ENCODE peak calls at places on chromosome 3, in four cellular contexts. J is mesendoderm, U is fibroblast of lung, I is H9. R is an unnamed sample.
A peak's percentile ranks its signal among the peaks of the same experiment; 100 is the strongest.

GRCh38 chr3:100042144-100042543 is 72.2 kb downstream of the FILIP1L start:
- DNase-seq in J (no peak), U (peak; percentile 97), I (no peak), R (no peak)

GRCh38 chr3:14121859-14122258 is 2.8 kb downstream of the CHCHD4 start:
- DNase-seq in J (peak; percentile 56), U (no peak), I (peak; percentile 77), R (no peak)

GRCh38 chr3:99021466-99021865 is 120.0 kb upstream of the DCBLD2 start:
- DNase-seq in J (no peak), U (no peak), I (no peak), R (no peak)

GRCh38 chr3:187902938-187903337 is 157.7 kb upstream of the BCL6 start:
- DNase-seq in J (no peak), U (peak; percentile 41), I (no peak), R (no peak)

GRCh38 chr3:128491071-128491899 is 1.7 kb downstream of the GATA2 start:
- DNase-seq in J (no peak), U (peak; percentile 48), I (peak; percentile 47), R (peak; percentile 15)

GRCh38 chr3:21839592-21839991 is 88.6 kb upstream of the ZNF385D start:
- DNase-seq in J (peak; percentile 45), U (peak; percentile 96), I (no peak), R (no peak)

GRCh38 chr3:145798691-145799550 is 362.1 kb downstream of the PLOD2 start:
- DNase-seq in J (peak; percentile 50), U (peak; percentile 12), I (peak; percentile 42), R (peak; percentile 58)

GRCh38 chr3:66593978-66594377 is 93.2 kb upstream of the LRIG1 start:
- DNase-seq in J (peak; percentile 7), U (peak; percentile 98), I (no peak), R (no peak)

GRCh38 chr3:124456506-124456905 is 273.7 kb upstream of the UMPS start:
- DNase-seq in J (no peak), U (no peak), I (no peak), R (no peak)

GRCh38 chr3:189195302-189195701 is 23.5 kb downstream of the TPRG1 start:
- DNase-seq in J (peak; percentile 22), U (peak; percentile 19), I (peak; percentile 39), R (peak; percentile 23)

GRCh38 chr3:159679900-159680299 is 308.7 kb upstream of the IL12A start:
- DNase-seq in J (no peak), U (no peak), I (no peak), R (no peak)
- H3K27ac ChIP-seq in J (no peak overlapping the region), U (no peak overlapping the region), I (no peak overlapping the region), R (no peak overlapping the region)

GRCh38 chr3:157125101-157125500 is 34.8 kb downstream of the CCNL1 start:
- DNase-seq in J (no peak), U (peak; percentile 60), I (no peak), R (no peak)

GRCh38 chr3:157127831-157128767 is 31.8 kb downstream of the CCNL1 start:
- DNase-seq in J (peak; percentile 86), U (peak; percentile 88), I (no peak), R (peak; percentile 38)

GRCh38 chr3:157128771-157129671 is 30.9 kb downstream of the CCNL1 start:
- DNase-seq in J (peak; percentile 77), U (peak; percentile 80), I (no peak), R (no peak)

GRCh38 chr3:157126365-157126764 is 33.6 kb downstream of the CCNL1 start:
- DNase-seq in J (no peak), U (no peak), I (no peak), R (no peak)

GRCh38 chr3:157127268-157127667 is 32.7 kb downstream of the CCNL1 start:
- DNase-seq in J (no peak), U (peak; percentile 61), I (no peak), R (no peak)
- H3K27ac ChIP-seq in J (no peak overlapping the region), U (no peak overlapping the region), I (no peak overlapping the region), R (no peak overlapping the region)

DNA sequence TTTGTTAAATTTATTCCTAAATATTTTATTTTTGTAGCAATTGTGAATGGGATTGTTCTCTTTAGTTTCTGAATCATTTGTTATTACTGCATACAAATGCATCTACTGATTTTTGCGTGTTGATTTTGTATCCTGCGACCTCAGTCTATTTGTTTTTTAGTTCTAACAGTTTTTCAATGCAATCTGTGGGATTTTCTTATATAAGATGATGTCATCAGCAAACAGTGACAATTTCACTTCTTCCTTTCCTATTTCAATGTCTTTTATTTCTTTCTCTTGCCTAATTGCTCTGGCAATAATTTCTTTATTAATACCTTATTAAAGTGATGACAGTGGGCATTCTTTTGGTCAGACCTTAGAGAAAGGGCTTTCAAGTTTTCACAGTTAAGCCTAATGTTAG is 48.0 kb upstream of the CBLB start:
- DNase-seq in J (no peak), U (no peak), I (no peak), R (no peak)
- H3K27ac ChIP-seq in J (no peak overlapping the region), U (no peak overlapping the region), I (no peak overlapping the region), R (no peak overlapping the region)

DNA sequence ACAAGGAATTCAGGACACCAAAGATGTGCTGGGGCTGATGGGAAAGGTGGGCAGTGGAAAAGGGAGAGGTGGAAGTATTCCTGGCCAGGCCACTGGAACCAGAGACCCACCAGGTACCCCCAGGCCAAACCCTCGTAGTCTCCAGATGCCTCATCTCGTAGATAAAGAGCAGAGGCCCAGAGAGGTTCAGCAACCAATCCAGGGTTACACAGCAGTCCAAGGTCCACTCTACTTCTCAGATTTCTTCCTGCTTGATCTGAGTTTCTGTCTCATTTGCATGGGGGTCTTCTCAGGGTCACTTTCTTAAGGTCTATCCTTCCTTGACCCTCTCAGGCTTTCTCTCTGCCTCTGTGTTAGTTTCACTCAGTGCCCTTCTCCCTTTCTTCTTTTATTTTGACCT is 5.1 kb downstream of the TTC21A start:
- DNase-seq in J (no peak), U (no peak), I (no peak), R (no peak)
- H3K27ac ChIP-seq in J (no peak overlapping the region), U (no peak overlapping the region), I (no peak overlapping the region), R (no peak overlapping the region)

GRCh38 chr3:11495948-11496557 is 147.7 kb downstream of the VGLL4 start:
- DNase-seq in J (peak; percentile 91), U (peak; percentile 92), I (peak; percentile 65), R (no peak)

GRCh38 chr3:11498646-11499045 is 145.1 kb downstream of the VGLL4 start:
- DNase-seq in J (no peak), U (peak; percentile 88), I (no peak), R (no peak)

GRCh38 chr3:11498174-11498573 is 145.5 kb downstream of the VGLL4 start:
- DNase-seq in J (no peak), U (no peak), I (no peak), R (no peak)

GRCh38 chr3:11494131-11494916 is 149.4 kb downstream of the VGLL4 start:
- DNase-seq in J (no peak), U (no peak), I (no peak), R (no peak)

DNA sequence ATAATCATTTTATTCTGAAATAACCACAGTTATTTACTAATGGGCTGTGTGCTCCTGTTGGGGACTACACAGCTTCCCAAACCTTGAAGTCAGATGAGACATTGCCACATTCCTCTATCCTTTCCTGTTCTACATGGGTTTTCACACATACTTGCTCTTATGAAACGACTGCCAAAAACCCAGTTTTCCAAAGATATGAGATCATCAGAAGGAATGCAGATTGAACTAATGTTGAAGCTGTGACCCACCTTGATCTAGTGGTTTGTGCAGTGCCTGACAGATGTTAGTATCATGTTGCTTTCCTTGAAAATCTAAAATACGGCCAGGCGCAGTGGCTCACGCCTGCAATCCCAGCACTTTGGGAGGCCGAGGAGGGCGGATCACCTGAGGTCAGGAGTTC is 144.6 kb downstream of the VGLL4 start:
- DNase-seq in J (no peak), U (peak; percentile 99), I (no peak), R (no peak)
- H3K27ac ChIP-seq in J (no peak overlapping the region), U (peak overlapping the region; percentile 44), I (no peak overlapping the region), R (no peak overlapping the region)

R was measured in A673.